ENCODE peak calls at places on chromosomes 7 and 10, in four cellular contexts. One of them, this sample, is unnamed.

GRCh38 chr10:69123747-69124557 is at the start of gene VPS26A:
- DNase-seq in NCI-H1417: peak
- DNase-seq in MM.1S: peak
- DNase-seq in EH: peak
- DNase-seq in this sample: peak

GRCh38 chr7:55266243-55266642 is 98.9 kb upstream of the LANCL2 start:
- DNase-seq in NCI-H1417: no peak
- DNase-seq in MM.1S: no peak
- DNase-seq in EH: no peak
- DNase-seq in this sample: no peak

GRCh38 chr10:79009144-79009543 is 59.6 kb upstream of the ZMIZ1 start:
- DNase-seq in NCI-H1417: no peak
- DNase-seq in MM.1S: no peak
- DNase-seq in EH: no peak
- DNase-seq in this sample: no peak

GRCh38 chr7:73526892-73527821 is 5.1 kb upstream of the BAZ1B start:
- DNase-seq in NCI-H1417: peak
- DNase-seq in MM.1S: peak
- DNase-seq in EH: no peak
- DNase-seq in this sample: peak

GRCh38 chr7:41162612-41163011 is 540.3 kb downstream of the INHBA start:
- DNase-seq in NCI-H1417: no peak
- DNase-seq in MM.1S: no peak
- DNase-seq in EH: peak
- DNase-seq in this sample: no peak

GRCh38 chr10:34920578-34920977 is 105.5 kb upstream of the PARD3 start:
- DNase-seq in NCI-H1417: no peak
- DNase-seq in MM.1S: no peak
- DNase-seq in EH: no peak
- DNase-seq in this sample: no peak

GRCh38 chr7:158251061-158251965 is 336.3 kb downstream of the PTPRN2 start:
- DNase-seq in NCI-H1417: no peak
- DNase-seq in MM.1S: no peak
- DNase-seq in EH: no peak
- DNase-seq in this sample: no peak

GRCh38 chr10:6400331-6400730 is 179.7 kb downstream of the PRKCQ start:
- DNase-seq in NCI-H1417: no peak
- DNase-seq in MM.1S: no peak
- DNase-seq in EH: no peak
- DNase-seq in this sample: no peak

GRCh38 chr7:139936760-139937310 is 107.8 kb downstream of the TBXAS1 start:
- DNase-seq in NCI-H1417: no peak
- DNase-seq in MM.1S: no peak
- DNase-seq in EH: peak
- DNase-seq in this sample: no peak

GRCh38 chr7:150357277-150357676 is 11.3 kb upstream of the REPIN1 start:
- DNase-seq in NCI-H1417: peak
- DNase-seq in MM.1S: peak
- DNase-seq in EH: no peak
- DNase-seq in this sample: no peak

GRCh38 chr7:83936056-83936703 is 258.4 kb downstream of the SEMA3A start:
- DNase-seq in NCI-H1417: peak
- DNase-seq in MM.1S: peak
- DNase-seq in EH: peak
- DNase-seq in this sample: peak

GRCh38 chr10:58951750-58952149 is 224.7 kb upstream of the PHYHIPL start:
- DNase-seq in NCI-H1417: no peak
- DNase-seq in MM.1S: no peak
- DNase-seq in EH: peak
- DNase-seq in this sample: no peak

GRCh38 chr10:69869291-69869841 is 67.7 kb downstream of the COL13A1 start:
- DNase-seq in NCI-H1417: no peak
- DNase-seq in MM.1S: no peak
- DNase-seq in EH: peak
- DNase-seq in this sample: no peak

GRCh38 chr7:121406866-121407439 is 10.8 kb upstream of the FAM3C start:
- DNase-seq in NCI-H1417: no peak
- DNase-seq in MM.1S: no peak
- DNase-seq in EH: no peak
- DNase-seq in this sample: no peak

GRCh38 chr10:48554668-48555067 is 50.2 kb downstream of the ARHGAP22 start:
- DNase-seq in NCI-H1417: no peak
- DNase-seq in MM.1S: no peak
- DNase-seq in EH: no peak
- DNase-seq in this sample: no peak

GRCh38 chr7:158410720-158411119 is 176.9 kb downstream of the PTPRN2 start:
- DNase-seq in NCI-H1417: no peak
- DNase-seq in MM.1S: no peak
- DNase-seq in EH: no peak
- DNase-seq in this sample: no peak

GRCh38 chr7:149706398-149706797 is 67.0 kb downstream of the ZNF467 start:
- DNase-seq in NCI-H1417: no peak
- DNase-seq in MM.1S: no peak
- DNase-seq in EH: no peak
- DNase-seq in this sample: no peak

GRCh38 chr7:138125119-138125518 is 48.9 kb downstream of the AKR1D1 start:
- DNase-seq in NCI-H1417: no peak
- DNase-seq in MM.1S: no peak
- DNase-seq in EH: peak
- DNase-seq in this sample: no peak

GRCh38 chr10:58982470-58983239 is 193.8 kb upstream of the PHYHIPL start:
- DNase-seq in NCI-H1417: no peak
- DNase-seq in MM.1S: no peak
- DNase-seq in EH: no peak
- DNase-seq in this sample: no peak

GRCh38 chr10:114851336-114851735 is 29.8 kb downstream of the FHIP2A start:
- DNase-seq in NCI-H1417: no peak
- DNase-seq in MM.1S: no peak
- DNase-seq in EH: no peak
- DNase-seq in this sample: no peak

GRCh38 chr7:117015258-117016184 is 62.2 kb downstream of the ST7 start:
- DNase-seq in NCI-H1417: no peak
- DNase-seq in MM.1S: no peak
- DNase-seq in EH: no peak
- DNase-seq in this sample: no peak

GRCh38 chr10:84256510-84257342 is 11.9 kb downstream of the RGR start:
- DNase-seq in NCI-H1417: no peak
- DNase-seq in MM.1S: no peak
- DNase-seq in EH: peak
- DNase-seq in this sample: no peak

GRCh38 chr7:131250331-131250730 is 77.3 kb upstream of the MKLN1 start:
- DNase-seq in NCI-H1417: peak
- DNase-seq in MM.1S: no peak
- DNase-seq in EH: no peak
- DNase-seq in this sample: no peak

GRCh38 chr7:121107923-121108498 is 119.5 kb downstream of the CPED1 start:
- DNase-seq in NCI-H1417: peak
- DNase-seq in MM.1S: peak
- DNase-seq in EH: peak
- DNase-seq in this sample: peak

This sample was measured in NCI-H2081.